ENCODE peak calls at places on chromosome 9, in four cellular contexts. W is Kasumi-1, R is substantia nigra, V is WTC11. X is an unnamed sample.

GRCh38 chr9:110950041-110950645 is 88.1 kb downstream of the LPAR1 start:
- DNase-seq in W (no peak), R (no peak), V (no peak), X (no peak)

GRCh38 chr9:20848490-20848889 is 164.4 kb downstream of the FOCAD start:
- DNase-seq in W (no peak), R (no peak), V (no peak), X (no peak)

GRCh38 chr9:113650207-113651131 is 186.9 kb downstream of the RGS3 start:
- DNase-seq in W (no peak), R (no peak), V (peak; percentile 45), X (no peak)

GRCh38 chr9:106420511-106420944 is 442.4 kb upstream of the ZNF462 start:
- DNase-seq in W (peak; percentile 87), R (no peak), V (no peak), X (no peak)

GRCh38 chr9:75265525-75265972 is 177.2 kb downstream of the OSTF1 start:
- DNase-seq in W (peak; percentile 67), R (peak; percentile 22), V (peak; percentile 51), X (peak; percentile 44)

GRCh38 chr9:128007566-128008138 is 26.9 kb upstream of the EEIG1 start:
- DNase-seq in W (peak; percentile 92), R (no peak), V (no peak), X (peak; percentile 14)

GRCh38 chr9:133524679-133525228 is at the start of gene MYMK:
- DNase-seq in W (no peak), R (no peak), V (no peak), X (no peak)

GRCh38 chr9:8649157-8649556 is 849.6 kb upstream of the DMAC1 start:
- DNase-seq in W (peak; percentile 5), R (no peak), V (no peak), X (no peak)

GRCh38 chr9:114898741-114899140 is 31.6 kb downstream of the TNFSF8 start:
- DNase-seq in W (peak; percentile 97), R (no peak), V (no peak), X (peak; percentile 58)

GRCh38 chr9:94779101-94779500 is 52.6 kb downstream of the AOPEP start:
- DNase-seq in W (no peak), R (no peak), V (no peak), X (no peak)

GRCh38 chr9:129281506-129282145 is 103.6 kb upstream of the IER5L start:
- DNase-seq in W (no peak), R (no peak), V (no peak), X (no peak)

GRCh38 chr9:1637401-1637800 is 377.7 kb upstream of the SMARCA2 start:
- DNase-seq in W (no peak), R (no peak), V (peak; percentile 14), X (no peak)

GRCh38 chr9:135500071-135500524 is 384 bp upstream of the MRPS2 start:
- DNase-seq in W (no peak), R (no peak), V (no peak), X (no peak)

GRCh38 chr9:131642496-131643083 is 97.3 kb downstream of the PRRT1B start:
- DNase-seq in W (no peak), R (no peak), V (no peak), X (no peak)

GRCh38 chr9:128587453-128587852 is 35.1 kb downstream of the SPTAN1 start:
- DNase-seq in W (no peak), R (no peak), V (no peak), X (no peak)

GRCh38 chr9:4084440-4084818 is 215.4 kb downstream of the GLIS3 start:
- DNase-seq in W (no peak), R (no peak), V (no peak), X (no peak)

GRCh38 chr9:130159057-130159456 is 13.1 kb upstream of the NCS1 start:
- DNase-seq in W (no peak), R (no peak), V (no peak), X (no peak)

GRCh38 chr9:137685035-137685885 is 66.5 kb downstream of the EHMT1 start:
- DNase-seq in W (no peak), R (no peak), V (no peak), X (no peak)

GRCh38 chr9:130766031-130766903 is 68.8 kb upstream of the ABL1 start:
- DNase-seq in W (peak; percentile 27), R (no peak), V (no peak), X (peak; percentile 28)

GRCh38 chr9:34158362-34158869 is 20.4 kb upstream of the UBAP1 start:
- DNase-seq in W (no peak), R (no peak), V (no peak), X (no peak)

GRCh38 chr9:84922051-84922450 is 252.5 kb downstream of the NTRK2 start:
- DNase-seq in W (no peak), R (peak; percentile 7), V (no peak), X (peak; percentile 81)

GRCh38 chr9:75814667-75815066 is 75.8 kb upstream of the PCSK5 start:
- DNase-seq in W (no peak), R (no peak), V (no peak), X (no peak)

GRCh38 chr9:129712595-129713524 is 40.0 kb downstream of the PTGES start:
- DNase-seq in W (no peak), R (no peak), V (no peak), X (no peak)

GRCh38 chr9:134333234-134333873 is 7.1 kb downstream of the RXRA start:
- DNase-seq in W (no peak), R (no peak), V (no peak), X (no peak)

GRCh38 chr9:76699966-76700365 is 64.3 kb upstream of the PCA3 start:
- DNase-seq in W (no peak), R (no peak), V (no peak), X (no peak)